ENCODE peak calls at places on chromosomes 13 and 19, in five cellular contexts. E is mammary epithelial cell, A is IMR-90, T is fibroblast of the aortic adventitia, U is left cardiac atrium. Z is an unnamed sample.

GRCh38 chr13:40352385-40352778 is 314.1 kb downstream of the FOXO1 start:
- DNase-seq in U (peak; percentile 66), E (no peak), T (peak; percentile 27), A (no peak), Z (peak; percentile 6)

GRCh38 chr19:3336680-3337523 is 29.5 kb upstream of the NFIC start:
- DNase-seq in T (peak; percentile 80), U (peak; percentile 92), E (no peak), A (peak; percentile 48), Z (peak; percentile 73)

GRCh38 chr13:34019870-34020269 is 201.9 kb downstream of the RFC3 start:
- DNase-seq in E (no peak), A (no peak), T (no peak), U (no peak), Z (peak; percentile 32)

GRCh38 chr13:96860829-96861228 is 133.4 kb downstream of the OXGR1 start:
- DNase-seq in U (no peak), E (no peak), A (no peak), T (no peak), Z (no peak)

GRCh38 chr13:110957931-110958330 is 43.1 kb upstream of the ANKRD10 start:
- DNase-seq in T (no peak), U (no peak), A (no peak), E (no peak), Z (no peak)

GRCh38 chr13:21501709-21502108 is 42.6 kb upstream of the ZDHHC20 start:
- DNase-seq in E (no peak), U (no peak), A (no peak), T (no peak), Z (no peak)

GRCh38 chr13:45690636-45691035 is 11.5 kb upstream of the CBY2 start:
- DNase-seq in A (no peak), T (no peak), U (no peak), E (no peak), Z (no peak)

GRCh38 chr13:113802090-113802531 is 43.1 kb downstream of the TMEM255B start:
- DNase-seq in T (peak; percentile 64), U (peak; percentile 67), A (peak; percentile 72), E (peak; percentile 52), Z (peak; percentile 75)

GRCh38 chr19:5338661-5339469 is 1.7 kb downstream of the PTPRS start:
- DNase-seq in A (no peak), E (no peak), U (no peak), T (no peak), Z (no peak)

GRCh38 chr13:65929436-65929835 is 1300.7 kb downstream of the PCDH9 start:
- DNase-seq in U (no peak), T (no peak), A (peak; percentile 86), E (no peak), Z (peak; percentile 79)

GRCh38 chr19:55642153-55643002 is 1.1 kb upstream of the ZNF581 start:
- DNase-seq in A (no peak), T (peak; percentile 44), E (no peak), U (peak; percentile 49), Z (peak; percentile 39)

GRCh38 chr13:40920826-40921225 is 98.3 kb downstream of the ELF1 start:
- DNase-seq in A (peak; percentile 56), E (peak; percentile 8), U (no peak), T (peak; percentile 54), Z (peak; percentile 54)

Z was measured in EH.